ENCODE peak calls at places on chromosomes 6 and 20, in ten cellular contexts. One of them, this sample, is unnamed.

GRCh38 chr20:61601361-61601760 is 349.3 kb downstream of the CDH4 start:
- DNase-seq in endodermal cell: no peak
- DNase-seq in glutamatergic neuron: no peak
- DNase-seq in H9: no peak
- DNase-seq in heart left ventricle: no peak
- DNase-seq in lower lobe of right lung: no peak
- DNase-seq in D721Med: no peak
- DNase-seq in IMR-90: no peak
- DNase-seq in astrocyte of the spinal cord: no peak
- DNase-seq in left lung: no peak
- DNase-seq in this sample: no peak

GRCh38 chr6:69693749-69694148 is 103.1 kb downstream of the LMBRD1 start:
- DNase-seq in H9: no peak
- DNase-seq in D721Med: no peak
- DNase-seq in left lung: no peak
- DNase-seq in lower lobe of right lung: no peak
- DNase-seq in glutamatergic neuron: no peak
- DNase-seq in IMR-90: peak; percentile 41
- DNase-seq in heart left ventricle: no peak
- DNase-seq in endodermal cell: no peak
- DNase-seq in astrocyte of the spinal cord: peak; percentile 5
- DNase-seq in this sample: no peak

GRCh38 chr6:157982297-157982579 is 575 bp downstream of the SYNJ2 start:
- DNase-seq in H9: peak; percentile 82
- DNase-seq in endodermal cell: peak; percentile 88
- DNase-seq in astrocyte of the spinal cord: no peak
- DNase-seq in lower lobe of right lung: no peak
- DNase-seq in IMR-90: no peak
- DNase-seq in heart left ventricle: peak; percentile 38
- DNase-seq in glutamatergic neuron: peak; percentile 47
- DNase-seq in D721Med: no peak
- DNase-seq in left lung: peak; percentile 67
- DNase-seq in this sample: peak; percentile 56

GRCh38 chr20:46014517-46015396 is 6.0 kb downstream of the MMP9 start:
- DNase-seq in astrocyte of the spinal cord: no peak
- DNase-seq in heart left ventricle: no peak
- DNase-seq in D721Med: no peak
- DNase-seq in IMR-90: no peak
- DNase-seq in left lung: no peak
- DNase-seq in H9: no peak
- DNase-seq in glutamatergic neuron: no peak
- DNase-seq in endodermal cell: no peak
- DNase-seq in lower lobe of right lung: no peak
- DNase-seq in this sample: no peak

GRCh38 chr6:75318900-75319299 is 34.3 kb upstream of the TMEM30A start:
- DNase-seq in astrocyte of the spinal cord: no peak
- DNase-seq in IMR-90: no peak
- DNase-seq in endodermal cell: no peak
- DNase-seq in lower lobe of right lung: no peak
- DNase-seq in left lung: no peak
- DNase-seq in D721Med: no peak
- DNase-seq in glutamatergic neuron: no peak
- DNase-seq in heart left ventricle: no peak
- DNase-seq in H9: no peak
- DNase-seq in this sample: no peak

GRCh38 chr20:14303106-14303505 is 34.3 kb downstream of the FLRT3 start:
- DNase-seq in endodermal cell: no peak
- DNase-seq in H9: no peak
- DNase-seq in IMR-90: no peak
- DNase-seq in left lung: no peak
- DNase-seq in astrocyte of the spinal cord: no peak
- DNase-seq in glutamatergic neuron: no peak
- DNase-seq in D721Med: no peak
- DNase-seq in lower lobe of right lung: no peak
- DNase-seq in heart left ventricle: no peak
- DNase-seq in this sample: no peak

GRCh38 chr20:43536041-43536816 is 22.6 kb upstream of the SGK2 start:
- DNase-seq in heart left ventricle: no peak
- DNase-seq in left lung: no peak
- DNase-seq in H9: no peak
- DNase-seq in glutamatergic neuron: no peak
- DNase-seq in endodermal cell: no peak
- DNase-seq in IMR-90: no peak
- DNase-seq in lower lobe of right lung: no peak
- DNase-seq in astrocyte of the spinal cord: no peak
- DNase-seq in D721Med: no peak
- DNase-seq in this sample: no peak

GRCh38 chr6:97958143-97958542 is 675.1 kb upstream of the MMS22L start:
- DNase-seq in glutamatergic neuron: peak; percentile 12
- DNase-seq in IMR-90: no peak
- DNase-seq in heart left ventricle: peak; percentile 12
- DNase-seq in astrocyte of the spinal cord: peak; percentile 7
- DNase-seq in lower lobe of right lung: peak; percentile 28
- DNase-seq in left lung: peak; percentile 65
- DNase-seq in D721Med: no peak
- DNase-seq in endodermal cell: peak; percentile 79
- DNase-seq in H9: peak; percentile 84
- DNase-seq in this sample: no peak

DNA sequence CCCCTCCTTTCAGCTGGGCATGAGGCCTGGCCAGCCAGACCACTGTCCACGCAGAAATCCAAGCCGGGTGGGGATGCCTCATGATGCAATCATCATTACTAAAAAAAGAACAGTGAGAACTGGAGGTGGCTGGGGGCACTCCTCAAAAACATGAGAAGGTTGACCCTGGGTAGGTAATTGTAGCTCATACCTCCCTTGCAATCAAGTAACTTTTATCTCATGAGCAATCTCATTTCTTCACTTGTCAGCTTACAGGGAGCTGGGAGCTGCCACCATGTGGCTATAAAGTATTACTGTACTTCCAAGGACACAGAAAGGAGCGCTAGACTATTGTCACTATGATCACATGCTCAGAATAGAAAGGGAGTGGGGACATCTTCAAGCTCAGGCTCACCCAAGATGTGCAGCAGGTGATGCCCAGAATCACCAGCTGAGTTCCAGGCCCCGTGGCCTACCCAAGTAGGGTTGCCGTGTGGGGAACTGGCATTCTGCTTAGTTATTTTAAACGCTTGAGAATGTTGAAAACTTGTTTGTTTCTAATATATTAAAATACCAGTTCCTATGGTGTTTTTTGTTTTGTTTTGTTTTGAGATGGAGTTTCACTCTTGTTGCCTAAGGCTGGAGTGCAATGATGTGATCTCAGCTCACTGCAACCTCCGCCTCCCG is 3.0 kb upstream of the CDH26 start:
- DNase-seq in astrocyte of the spinal cord: no peak
- DNase-seq in lower lobe of right lung: no peak
- DNase-seq in endodermal cell: peak; percentile 48
- DNase-seq in IMR-90: no peak
- DNase-seq in left lung: no peak
- DNase-seq in H9: no peak
- DNase-seq in heart left ventricle: no peak
- DNase-seq in glutamatergic neuron: no peak
- DNase-seq in D721Med: no peak
- DNase-seq in this sample: peak; percentile 33
- TF ChIP-seq CTCF in astrocyte of the spinal cord: peak; percentile 30
- TF ChIP-seq CTCF in lower lobe of right lung: peak; percentile 30
- TF ChIP-seq CTCF in endodermal cell: peak; percentile 68
- TF ChIP-seq CTCF in IMR-90: peak; percentile 17
- TF ChIP-seq CTCF in left lung: no peak
- TF ChIP-seq CTCF in H9: peak; percentile 49
- TF ChIP-seq CTCF in heart left ventricle: peak; percentile 16
- TF ChIP-seq CTCF in glutamatergic neuron: no peak
- TF ChIP-seq CTCF in D721Med: peak; percentile 32
- TF ChIP-seq CTCF in this sample: peak; percentile 22

GRCh38 chr6:148671952-148672351 is 74.9 kb upstream of the UST start:
- DNase-seq in left lung: no peak
- DNase-seq in astrocyte of the spinal cord: no peak
- DNase-seq in IMR-90: no peak
- DNase-seq in D721Med: no peak
- DNase-seq in endodermal cell: no peak
- DNase-seq in lower lobe of right lung: no peak
- DNase-seq in heart left ventricle: no peak
- DNase-seq in H9: no peak
- DNase-seq in glutamatergic neuron: no peak
- DNase-seq in this sample: no peak

GRCh38 chr6:148667395-148667794 is 79.4 kb upstream of the UST start:
- DNase-seq in heart left ventricle: no peak
- DNase-seq in lower lobe of right lung: no peak
- DNase-seq in glutamatergic neuron: no peak
- DNase-seq in D721Med: no peak
- DNase-seq in astrocyte of the spinal cord: no peak
- DNase-seq in H9: no peak
- DNase-seq in left lung: no peak
- DNase-seq in endodermal cell: no peak
- DNase-seq in IMR-90: no peak
- DNase-seq in this sample: no peak

GRCh38 chr6:148671085-148671484 is 75.7 kb upstream of the UST start:
- DNase-seq in IMR-90: no peak
- DNase-seq in D721Med: no peak
- DNase-seq in left lung: no peak
- DNase-seq in lower lobe of right lung: no peak
- DNase-seq in glutamatergic neuron: no peak
- DNase-seq in heart left ventricle: no peak
- DNase-seq in H9: peak; percentile 56
- DNase-seq in astrocyte of the spinal cord: no peak
- DNase-seq in endodermal cell: peak; percentile 73
- DNase-seq in this sample: no peak
- TF ChIP-seq CTCF in IMR-90: no peak
- TF ChIP-seq CTCF in D721Med: no peak
- TF ChIP-seq CTCF in left lung: no peak
- TF ChIP-seq CTCF in lower lobe of right lung: no peak
- TF ChIP-seq CTCF in glutamatergic neuron: no peak
- TF ChIP-seq CTCF in heart left ventricle: no peak
- TF ChIP-seq CTCF in H9: no peak
- TF ChIP-seq CTCF in astrocyte of the spinal cord: no peak
- TF ChIP-seq CTCF in endodermal cell: no peak
- TF ChIP-seq CTCF in this sample: no peak

GRCh38 chr6:6785163-6785521 is 196.6 kb downstream of the LY86 start:
- DNase-seq in lower lobe of right lung: no peak
- DNase-seq in IMR-90: no peak
- DNase-seq in astrocyte of the spinal cord: peak; percentile 10
- DNase-seq in D721Med: no peak
- DNase-seq in left lung: no peak
- DNase-seq in H9: no peak
- DNase-seq in glutamatergic neuron: no peak
- DNase-seq in endodermal cell: no peak
- DNase-seq in heart left ventricle: no peak
- DNase-seq in this sample: no peak

GRCh38 chr6:6784514-6785162 is 196.1 kb downstream of the LY86 start:
- DNase-seq in H9: no peak
- DNase-seq in lower lobe of right lung: no peak
- DNase-seq in glutamatergic neuron: no peak
- DNase-seq in IMR-90: no peak
- DNase-seq in D721Med: no peak
- DNase-seq in heart left ventricle: no peak
- DNase-seq in astrocyte of the spinal cord: peak; percentile 7
- DNase-seq in left lung: no peak
- DNase-seq in endodermal cell: no peak
- DNase-seq in this sample: no peak

GRCh38 chr6:6790891-6791290 is 202.4 kb downstream of the LY86 start:
- DNase-seq in IMR-90: peak; percentile 15
- DNase-seq in lower lobe of right lung: no peak
- DNase-seq in astrocyte of the spinal cord: no peak
- DNase-seq in glutamatergic neuron: no peak
- DNase-seq in heart left ventricle: no peak
- DNase-seq in left lung: no peak
- DNase-seq in H9: no peak
- DNase-seq in endodermal cell: no peak
- DNase-seq in D721Med: no peak
- DNase-seq in this sample: no peak

GRCh38 chr6:6790393-6790792 is 201.9 kb downstream of the LY86 start:
- DNase-seq in lower lobe of right lung: no peak
- DNase-seq in left lung: no peak
- DNase-seq in heart left ventricle: no peak
- DNase-seq in endodermal cell: no peak
- DNase-seq in glutamatergic neuron: no peak
- DNase-seq in IMR-90: no peak
- DNase-seq in D721Med: no peak
- DNase-seq in astrocyte of the spinal cord: no peak
- DNase-seq in H9: no peak
- DNase-seq in this sample: no peak

DNA sequence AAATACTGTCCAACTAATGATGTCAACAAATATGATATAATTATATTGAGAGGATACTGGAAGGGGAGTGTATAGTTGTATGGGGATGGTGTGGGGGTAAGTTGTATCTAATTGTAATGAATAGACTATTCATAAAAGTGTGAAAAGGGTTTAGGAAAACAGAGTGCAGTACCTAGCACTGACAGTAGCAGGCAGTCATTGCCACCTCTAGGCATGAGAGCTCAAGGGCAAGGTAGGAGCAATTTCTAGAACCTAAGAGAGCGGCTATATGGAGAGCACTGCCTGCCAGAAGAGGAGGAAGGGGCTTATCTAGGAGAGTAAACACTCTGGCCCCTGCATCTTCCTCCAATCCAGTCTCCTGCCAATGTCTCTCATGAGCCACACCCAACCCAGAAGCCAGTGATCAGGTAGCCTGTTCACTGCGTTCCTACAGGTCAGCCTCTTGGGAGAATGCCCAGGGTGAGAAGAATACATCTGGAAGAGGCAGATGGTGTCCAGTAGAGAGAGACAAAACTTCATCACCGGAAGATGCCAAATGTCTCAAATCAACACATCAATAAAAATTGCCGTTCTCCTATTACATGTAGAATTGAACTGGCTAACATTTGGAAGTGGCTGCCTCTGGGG is 200.0 kb downstream of the LY86 start:
- DNase-seq in left lung: no peak
- DNase-seq in IMR-90: no peak
- DNase-seq in glutamatergic neuron: no peak
- DNase-seq in astrocyte of the spinal cord: no peak
- DNase-seq in D721Med: no peak
- DNase-seq in endodermal cell: peak; percentile 71
- DNase-seq in lower lobe of right lung: no peak
- DNase-seq in heart left ventricle: no peak
- DNase-seq in H9: no peak
- DNase-seq in this sample: no peak
- TF ChIP-seq CTCF in left lung: peak; percentile 36
- TF ChIP-seq CTCF in IMR-90: peak; percentile 32
- TF ChIP-seq CTCF in glutamatergic neuron: peak; percentile 61
- TF ChIP-seq CTCF in astrocyte of the spinal cord: peak; percentile 48
- TF ChIP-seq CTCF in D721Med: peak; percentile 18
- TF ChIP-seq CTCF in endodermal cell: peak; percentile 84
- TF ChIP-seq CTCF in lower lobe of right lung: peak; percentile 49
- TF ChIP-seq CTCF in heart left ventricle: peak; percentile 18
- TF ChIP-seq CTCF in H9: peak; percentile 86
- TF ChIP-seq CTCF in this sample: peak; percentile 41

DNA sequence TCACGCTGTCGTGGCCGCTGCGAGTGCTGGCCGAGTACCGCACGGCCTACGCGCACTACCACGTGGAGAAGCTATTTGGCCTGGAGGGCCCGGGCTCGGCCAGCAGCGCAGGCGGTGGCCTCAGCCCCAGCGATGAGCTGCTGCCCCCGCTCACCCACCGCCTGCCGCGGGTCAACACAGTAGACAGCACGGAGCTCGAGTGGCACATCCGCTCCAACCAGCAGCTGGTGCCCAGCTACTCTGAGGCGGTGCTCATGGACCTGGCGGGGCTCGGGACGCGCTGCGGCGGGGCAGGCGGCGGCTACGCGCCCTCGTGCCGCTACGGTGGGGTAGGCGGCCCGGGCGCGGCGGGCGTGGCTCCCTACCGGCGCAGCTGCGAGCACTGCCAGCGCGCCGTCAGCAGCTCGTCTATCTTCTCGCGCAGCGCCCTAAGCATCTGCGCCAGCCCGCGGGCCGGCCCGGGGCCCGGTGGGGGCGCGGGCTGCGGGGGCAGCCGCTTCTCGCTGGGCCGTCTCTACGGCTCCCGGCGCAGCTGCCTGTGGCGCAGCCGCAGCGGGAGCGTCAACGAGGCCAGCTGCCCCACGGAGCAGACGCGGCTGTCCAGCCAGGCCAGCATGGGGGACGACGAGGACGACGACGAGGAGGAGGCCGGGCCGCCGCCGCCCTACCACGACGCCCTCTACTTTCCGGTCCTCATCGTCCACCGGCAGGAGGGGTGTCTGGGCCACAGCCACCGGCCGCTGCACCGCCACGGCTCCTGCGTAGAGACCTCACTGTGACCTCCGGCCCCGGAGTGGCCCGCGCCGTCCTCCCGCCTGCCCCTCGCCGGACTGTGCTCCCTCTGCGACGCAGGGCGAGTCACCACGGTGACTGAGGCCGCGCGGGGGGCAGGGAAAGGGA is 5.7 kb downstream of the TMEM151B start:
- DNase-seq in astrocyte of the spinal cord: no peak
- DNase-seq in D721Med: no peak
- DNase-seq in H9: peak; percentile 63
- DNase-seq in left lung: no peak
- DNase-seq in heart left ventricle: no peak
- DNase-seq in glutamatergic neuron: no peak
- DNase-seq in lower lobe of right lung: no peak
- DNase-seq in IMR-90: no peak
- DNase-seq in endodermal cell: peak; percentile 68
- DNase-seq in this sample: no peak
- TF ChIP-seq CTCF in astrocyte of the spinal cord: no peak
- TF ChIP-seq CTCF in D721Med: no peak
- TF ChIP-seq CTCF in H9: no peak
- TF ChIP-seq CTCF in left lung: no peak
- TF ChIP-seq CTCF in heart left ventricle: no peak
- TF ChIP-seq CTCF in glutamatergic neuron: no peak
- TF ChIP-seq CTCF in lower lobe of right lung: no peak
- TF ChIP-seq CTCF in IMR-90: no peak
- TF ChIP-seq CTCF in endodermal cell: no peak
- TF ChIP-seq CTCF in this sample: no peak